ENCODE peak calls at places on chromosomes 13 and 19, in six cellular contexts. S, G, Z, I, M and E are unnamed samples.

GRCh38 chr13:89951341-89951740 is 1396.1 kb upstream of the MIR17HG start:
- DNase-seq in S (peak; percentile 1), I (no peak), M (no peak), Z (no peak), G (no peak), E (no peak)

GRCh38 chr19:29115181-29115580 is 97.8 kb downstream of the UQCRFS1 start:
- DNase-seq in S (no peak), Z (no peak), G (no peak), M (no peak), I (no peak), E (no peak)

GRCh38 chr13:113816248-113816924 is 47.5 kb downstream of the GAS6 start:
- DNase-seq in Z (no peak), S (peak; percentile 48), M (no peak), G (no peak), I (no peak), E (no peak)

GRCh38 chr19:30391554-30392551 is 19.7 kb downstream of the ZNF536 start:
- DNase-seq in G (no peak), M (no peak), S (no peak), Z (no peak), I (no peak), E (no peak)

GRCh38 chr19:6970478-6970877 is 50.8 kb downstream of the MBD3L2B start:
- DNase-seq in Z (no peak), S (no peak), G (no peak), M (no peak), I (no peak), E (no peak)

GRCh38 chr13:68099616-68100015 is 869.5 kb upstream of the PCDH9 start:
- DNase-seq in Z (no peak), S (peak; percentile 43), I (no peak), M (peak; percentile 13), G (no peak), E (no peak)

GRCh38 chr13:111476197-111476596 is 155.8 kb downstream of the TEX29 start:
- DNase-seq in M (no peak), G (no peak), Z (no peak), I (no peak), S (no peak), E (no peak)

GRCh38 chr19:10226376-10227214 is 4.5 kb downstream of the S1PR2 start:
- DNase-seq in M (peak; percentile 89), Z (peak; percentile 80), S (peak; percentile 99), G (no peak), I (peak; percentile 96), E (no peak)

GRCh38 chr13:27825153-27825552 is 32.9 kb downstream of the GSX1 start:
- DNase-seq in I (no peak), M (no peak), Z (no peak), G (no peak), S (no peak), E (no peak)

GRCh38 chr19:48632692-48633147 is 4.5 kb downstream of the DBP start:
- DNase-seq in I (no peak), M (no peak), G (no peak), Z (no peak), S (peak; percentile 64), E (no peak)

GRCh38 chr13:70391678-70392077 is 283.4 kb upstream of the KLHL1 start:
- DNase-seq in S (no peak), M (no peak), I (no peak), G (no peak), Z (no peak), E (no peak)

GRCh38 chr13:20873348-20873747 is 29.2 kb downstream of the XPO4 start:
- DNase-seq in I (no peak), Z (no peak), S (peak; percentile 76), G (no peak), M (no peak), E (no peak)

GRCh38 chr19:56107626-56108351 is 13.3 kb downstream of the ZNF787 start:
- DNase-seq in Z (no peak), M (no peak), I (peak; percentile 78), G (no peak), S (no peak), E (no peak)

GRCh38 chr13:51000576-51001260 is 91.1 kb downstream of the RNASEH2B start:
- DNase-seq in M (peak; percentile 11), I (peak; percentile 78), Z (peak; percentile 71), S (peak; percentile 89), G (no peak), E (no peak)

GRCh38 chr13:108268713-108269112 is 805 bp upstream of the TNFSF13B start:
- DNase-seq in I (no peak), Z (no peak), S (no peak), M (no peak), G (no peak), E (no peak)

GRCh38 chr13:109369357-109370052 is 416.9 kb downstream of the IRS2 start:
- DNase-seq in Z (no peak), I (no peak), M (no peak), S (no peak), G (no peak), E (no peak)

GRCh38 chr13:27988520-27988919 is at the start of gene URAD:
- DNase-seq in Z (no peak), M (no peak), G (no peak), S (no peak), I (no peak), E (no peak)

GRCh38 chr13:99542788-99543406 is 41.6 kb downstream of the TM9SF2 start:
- DNase-seq in S (no peak), G (no peak), Z (no peak), M (no peak), I (no peak), E (peak; percentile 94)

GRCh38 chr13:33863390-33863789 is 45.4 kb downstream of the RFC3 start:
- DNase-seq in M (no peak), S (no peak), G (no peak), Z (no peak), I (no peak), E (no peak)

GRCh38 chr13:80957019-80957650 is 616.2 kb upstream of the SPRY2 start:
- DNase-seq in M (no peak), G (no peak), Z (no peak), S (no peak), I (no peak), E (no peak)

GRCh38 chr13:50228527-50228926 is 213.3 kb downstream of the KCNRG start:
- DNase-seq in I (no peak), M (no peak), S (no peak), G (no peak), Z (no peak), E (no peak)

GRCh38 chr13:26133286-26133685 is 81.5 kb upstream of the SHISA2 start:
- DNase-seq in Z (no peak), M (no peak), I (no peak), G (no peak), S (no peak), E (no peak)

GRCh38 chr19:7442423-7442822 is 46.4 kb downstream of the PEX11G start:
- DNase-seq in S (peak; percentile 20), Z (no peak), M (no peak), G (no peak), I (no peak), E (no peak)

DNA sequence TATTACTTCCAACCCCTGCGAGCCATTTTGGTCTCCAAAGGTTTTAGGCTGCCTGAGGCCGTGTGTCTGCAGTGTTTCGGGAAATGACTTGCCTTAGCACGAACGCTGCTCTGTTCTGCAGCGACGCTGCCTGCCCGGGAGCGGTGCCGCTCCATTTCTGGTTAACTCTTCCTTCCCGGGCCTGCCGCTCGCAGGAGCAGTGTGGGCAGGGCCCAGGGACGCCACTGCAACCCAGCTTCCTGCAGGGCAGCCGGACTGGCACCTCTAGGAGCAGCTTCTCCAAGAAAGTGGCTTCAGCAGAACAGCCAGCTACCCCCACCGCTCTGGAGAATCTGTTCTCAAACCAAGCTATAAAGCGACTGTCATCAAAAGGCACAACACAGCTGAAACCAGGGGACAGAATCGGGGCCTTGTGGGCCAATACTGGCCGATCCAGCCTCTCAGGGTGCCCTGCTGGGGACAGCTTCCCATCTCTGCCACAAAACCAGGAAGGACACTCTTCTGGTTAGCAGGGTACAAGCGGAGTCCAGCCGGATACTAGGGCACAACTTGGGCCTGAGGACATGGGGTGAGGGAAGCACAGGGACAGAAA is 72.2 kb downstream of the KCTD15 start:
- DNase-seq in M (no peak), G (no peak), Z (no peak), I (peak; percentile 77), S (no peak), E (no peak)
- TF ChIP-seq CTCF in M (no peak), G (no peak), Z (no peak), I (no peak), S (no peak), E (no peak)

DNA sequence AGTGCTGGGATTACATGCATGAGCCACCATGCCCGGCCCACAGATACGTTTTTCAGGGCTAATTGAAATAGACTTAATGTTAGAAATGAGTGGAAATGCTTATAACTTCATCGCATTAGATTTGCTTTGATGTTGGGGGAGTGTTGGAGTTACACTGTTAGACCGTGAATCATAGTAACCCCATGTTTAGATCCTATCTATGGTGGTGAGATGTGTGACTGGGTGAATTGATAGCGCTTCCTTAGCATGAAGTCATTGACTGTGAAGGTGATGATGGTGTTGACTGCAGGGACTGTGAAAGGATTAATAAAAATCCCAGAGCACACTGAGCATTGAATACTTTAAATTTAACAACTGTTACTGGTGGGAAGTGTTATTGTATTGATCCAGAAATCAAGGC is 1.7 kb downstream of the ZNF264 start:
- DNase-seq in S (no peak), M (no peak), G (no peak), Z (no peak), I (no peak), E (no peak)
- H3K4me3 ChIP-seq in S (no peak overlapping the region), M (peak overlapping the region; percentile 97), G (peak overlapping the region; percentile 94), Z (no peak overlapping the region), I (peak overlapping the region; percentile 69), E (no peak overlapping the region)

DNA sequence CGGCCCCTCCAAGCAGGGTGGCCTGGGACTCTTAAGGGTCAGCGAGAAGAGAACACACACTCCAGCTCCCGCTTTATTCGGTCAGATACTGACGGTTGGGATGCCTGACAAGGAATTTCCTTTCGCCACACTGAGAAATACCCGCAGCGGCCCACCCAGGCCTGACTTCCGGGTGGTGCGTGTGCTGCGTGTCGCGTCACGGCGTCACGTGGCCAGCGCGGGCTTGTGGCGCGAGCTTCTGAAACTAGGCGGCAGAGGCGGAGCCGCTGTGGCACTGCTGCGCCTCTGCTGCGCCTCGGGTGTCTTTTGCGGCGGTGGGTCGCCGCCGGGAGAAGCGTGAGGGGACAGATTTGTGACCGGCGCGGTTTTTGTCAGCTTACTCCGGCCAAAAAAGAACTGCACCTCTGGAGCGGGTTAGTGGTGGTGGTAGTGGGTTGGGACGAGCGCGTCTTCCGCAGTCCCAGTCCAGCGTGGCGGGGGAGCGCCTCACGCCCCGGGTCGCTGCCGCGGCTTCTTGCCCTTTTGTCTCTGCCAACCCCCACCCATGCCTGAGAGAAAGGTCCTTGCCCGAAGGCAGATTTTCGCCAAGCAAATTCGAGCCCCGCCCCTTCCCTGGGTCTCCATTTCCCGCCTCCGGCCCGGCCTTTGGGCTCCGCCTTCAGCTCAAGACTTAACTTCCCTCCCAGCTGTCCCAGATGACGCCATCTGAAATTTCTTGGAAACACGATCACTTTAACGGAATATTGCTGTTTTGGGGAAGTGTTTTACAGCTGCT is at the start of the genes BRCA2 and ZAR1L:
- DNase-seq in Z (peak; percentile 83), G (peak; percentile 67), S (peak; percentile 87), M (peak; percentile 71), I (peak; percentile 94), E (peak; percentile 77)
- TF ChIP-seq CTCF in Z (no peak), G (no peak), S (no peak), M (no peak), I (no peak), E (no peak)

GRCh38 chr19:43353606-43354304 is at the start of gene CD177:
- DNase-seq in M (no peak), S (no peak), G (no peak), Z (no peak), I (peak; percentile 43), E (no peak)
- H3K4me3 ChIP-seq in M (no peak within 1 kb of the TSS), S (no peak within 1 kb of the TSS), G (no peak within 1 kb of the TSS), Z (no peak within 1 kb of the TSS), I (no peak within 1 kb of the TSS), E (no peak within 1 kb of the TSS)

GRCh38 chr13:45737571-45738002 is 35.5 kb downstream of the CBY2 start:
- DNase-seq in Z (no peak), S (no peak), M (no peak), I (no peak), G (no peak), E (no peak)
- TF ChIP-seq CTCF in Z (no peak), S (peak; percentile 23), M (peak; percentile 18), I (no peak), G (no peak), E (peak; percentile 63)